ENCODE peak calls at places on chromosomes 3 and 15, in ten cellular contexts. R, V, Z, W, T, G, K, B, D and I are unnamed samples.

GRCh38 chr3:172129868-172130751 is 90.7 kb downstream of the FNDC3B start:
- DNase-seq in R (peak; percentile 97), V (peak; percentile 92), Z (no peak), W (peak; percentile 96), T (peak; percentile 96), G (peak; percentile 100), K (peak; percentile 100), B (peak; percentile 67), D (peak; percentile 89), I (peak; percentile 99)

GRCh38 chr3:7285502-7285901 is 424.6 kb downstream of the GRM7 start:
- DNase-seq in R (no peak), V (no peak), Z (no peak), W (no peak), T (no peak), G (no peak), K (no peak), B (no peak), D (no peak), I (no peak)

GRCh38 chr15:54772663-54773062 is 424.1 kb downstream of the RSL24D1 start:
- DNase-seq in R (no peak), V (no peak), Z (no peak), W (no peak), T (no peak), G (no peak), K (no peak), B (no peak), D (no peak), I (no peak)

GRCh38 chr3:69484507-69485393 is 98.9 kb upstream of the FRMD4B start:
- DNase-seq in R (no peak), V (no peak), Z (no peak), W (no peak), T (no peak), G (no peak), K (no peak), B (no peak), D (no peak), I (no peak)

GRCh38 chr3:22887664-22888291 is 315.3 kb upstream of the UBE2E2 start:
- DNase-seq in R (peak; percentile 20), V (peak; percentile 65), Z (no peak), W (no peak), T (peak; percentile 12), G (peak; percentile 25), K (peak; percentile 30), B (no peak), D (no peak), I (peak; percentile 1)

GRCh38 chr3:194296448-194296831 is 54.7 kb downstream of the CPN2 start:
- DNase-seq in R (peak; percentile 92), V (peak; percentile 78), Z (no peak), W (no peak), T (peak; percentile 90), G (peak; percentile 92), K (peak; percentile 90), B (no peak), D (no peak), I (no peak)

GRCh38 chr3:13844911-13845310 is 35.0 kb downstream of the WNT7A start:
- DNase-seq in R (no peak), V (no peak), Z (no peak), W (no peak), T (no peak), G (no peak), K (no peak), B (no peak), D (no peak), I (no peak)

GRCh38 chr3:12875857-12876451 is 34.6 kb upstream of the RPL32 start:
- DNase-seq in R (no peak), V (peak; percentile 79), Z (no peak), W (no peak), T (no peak), G (no peak), K (peak; percentile 26), B (no peak), D (no peak), I (no peak)

GRCh38 chr15:91853968-91854943 is 748 bp downstream of the SLCO3A1 start:
- DNase-seq in R (peak; percentile 49), V (peak; percentile 49), Z (no peak), W (no peak), T (no peak), G (no peak), K (peak; percentile 16), B (peak; percentile 40), D (peak; percentile 62), I (peak; percentile 93)

GRCh38 chr3:146382386-146382785 is 87.0 kb downstream of the PLSCR2 start:
- DNase-seq in R (peak; percentile 2), V (peak; percentile 35), Z (no peak), W (no peak), T (no peak), G (peak; percentile 48), K (peak; percentile 27), B (no peak), D (no peak), I (no peak)